ENCODE peak calls at places on chromosomes 2 and 18, in ten cellular contexts. R is CD8-positive, alpha-beta T cell; S is psoas muscle; O is hepatocyte; N is body of pancreas; W is GM23248; T is tibial artery; A is gastrocnemius medialis; D is thoracic aorta; V is iPS DF 6.9. H is an unnamed sample. For H3K4me1, the result is how much of the 10 kb centered on the place peaks cover.

GRCh38 chr2:112187805-112188596 is 49.8 kb downstream of the FBLN7 start:
- DNase-seq in R (peak), S (no peak), O (no peak), N (peak), W (no peak), T (no peak), A (no peak), D (no peak), V (no peak), H (no peak)

GRCh38 chr2:106158871-106159270 is 35.2 kb downstream of the UXS1 start:
- DNase-seq in R (no peak), S (no peak), O (no peak), N (no peak), W (no peak), T (no peak), A (no peak), D (no peak), V (no peak), H (no peak)

GRCh38 chr2:187208199-187208785 is 239.8 kb downstream of the CALCRL start:
- DNase-seq in R (no peak), S (no peak), O (no peak), N (no peak), W (no peak), T (no peak), A (no peak), D (no peak), V (no peak), H (no peak)

GRCh38 chr18:7017013-7017412 is 100.6 kb downstream of the LAMA1 start:
- DNase-seq in R (no peak), S (no peak), O (no peak), N (no peak), W (peak), T (no peak), A (no peak), D (no peak), V (no peak), H (no peak)

GRCh38 chr2:3180082-3180908 is 197.3 kb downstream of the EIPR1 start:
- DNase-seq in R (no peak), S (no peak), O (peak), N (no peak), W (no peak), T (no peak), A (no peak), D (no peak), V (no peak), H (no peak)

GRCh38 chr2:20361903-20362302 is 11.3 kb upstream of the PUM2 start:
- DNase-seq in R (no peak), S (no peak), O (no peak), N (no peak), W (no peak), T (no peak), A (no peak), D (no peak), V (no peak), H (no peak)

GRCh38 chr2:112187046-112187715 is 49.0 kb downstream of the FBLN7 start:
- DNase-seq in R (no peak), S (no peak), O (no peak), N (no peak), W (no peak), T (no peak), A (no peak), D (no peak), V (no peak), H (no peak)

GRCh38 chr18:8750954-8751415 is 45.6 kb downstream of the MTCL1 start:
- DNase-seq in R (no peak), S (no peak), O (peak), N (no peak), W (peak), T (no peak), A (no peak), D (no peak), V (no peak), H (no peak)

GRCh38 chr2:159249955-159250723 is 36.4 kb downstream of the WDSUB1 start:
- DNase-seq in R (no peak), S (peak), O (peak), N (peak), W (peak), T (peak), A (peak), D (peak), V (no peak), H (peak)

GRCh38 chr2:215797676-215798075 is 215.7 kb downstream of the MREG start:
- DNase-seq in R (no peak), S (no peak), O (no peak), N (no peak), W (peak), T (no peak), A (no peak), D (no peak), V (no peak), H (no peak)

GRCh38 chr2:182818541-182819308 is 47.7 kb downstream of the FRZB start:
- DNase-seq in R (no peak), S (no peak), O (no peak), N (no peak), W (no peak), T (no peak), A (no peak), D (no peak), V (peak), H (no peak)

GRCh38 chr2:129178356-129178755 is 801.1 kb upstream of the RAB6C start:
- DNase-seq in R (no peak), S (peak), O (no peak), N (no peak), W (peak), T (peak), A (peak), D (peak), V (no peak), H (no peak)

GRCh38 chr2:234425923-234426603 is 70.8 kb downstream of the ARL4C start:
- DNase-seq in R (peak), S (no peak), O (no peak), N (peak), W (no peak), T (no peak), A (no peak), D (no peak), V (no peak), H (peak)

GRCh38 chr2:234427081-234428058 is 69.5 kb downstream of the ARL4C start:
- DNase-seq in R (no peak), S (no peak), O (peak), N (peak), W (peak), T (no peak), A (no peak), D (no peak), V (peak), H (no peak)

GRCh38 chr2:234429265-234429664 is 67.6 kb downstream of the ARL4C start:
- DNase-seq in R (no peak), S (no peak), O (no peak), N (no peak), W (no peak), T (no peak), A (no peak), D (no peak), V (no peak), H (no peak)

GRCh38 chr2:234423884-234424283 is 73.0 kb downstream of the ARL4C start:
- DNase-seq in R (no peak), S (no peak), O (no peak), N (no peak), W (no peak), T (no peak), A (no peak), D (no peak), V (no peak), H (no peak)

DNA sequence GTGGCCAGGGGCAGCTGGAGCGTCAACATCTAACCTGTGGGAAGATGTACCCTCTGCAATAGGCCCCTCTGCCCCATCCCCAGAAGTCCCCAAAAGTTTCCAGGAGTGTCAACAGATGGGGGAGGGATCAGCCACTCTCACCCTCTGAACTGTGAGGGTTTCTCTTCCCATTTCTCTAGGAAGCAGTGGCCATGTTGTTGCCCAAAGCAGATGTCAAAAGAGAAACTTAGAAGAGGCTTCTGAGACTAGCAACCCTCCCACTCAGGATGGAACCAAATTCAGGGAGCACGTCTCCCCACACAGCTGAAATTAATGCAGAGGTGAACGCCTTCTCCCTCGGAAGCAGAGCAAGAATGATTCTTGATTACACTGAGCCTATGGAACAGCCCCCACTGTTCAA is 70.3 kb downstream of the ARL4C start:
- DNase-seq in R (no peak), S (no peak), O (no peak), N (no peak), W (no peak), T (no peak), A (no peak), D (no peak), V (no peak), H (no peak)
- H3K4me3 ChIP-seq in R (peak), S (no peak), O (no peak), N (no peak), W (no peak), T (no peak), A (no peak), D (no peak), V (no peak), H (no peak)

GRCh38 chr2:179019260-179019659 is 30.7 kb downstream of the CCDC141 start:
- DNase-seq in R (no peak), S (no peak), O (no peak), N (no peak), W (no peak), T (no peak), A (no peak), D (no peak), V (no peak), H (no peak)

GRCh38 chr2:179021258-179021657 is 28.7 kb downstream of the CCDC141 start:
- DNase-seq in R (no peak), S (no peak), O (no peak), N (no peak), W (no peak), T (no peak), A (no peak), D (no peak), V (no peak), H (no peak)

GRCh38 chr2:179022685-179023084 is 27.3 kb downstream of the CCDC141 start:
- DNase-seq in R (no peak), S (no peak), O (no peak), N (no peak), W (no peak), T (no peak), A (no peak), D (no peak), V (no peak), H (no peak)

GRCh38 chr2:179020156-179020750 is 29.7 kb downstream of the CCDC141 start:
- DNase-seq in R (no peak), S (no peak), O (peak), N (peak), W (peak), T (no peak), A (peak), D (no peak), V (peak), H (no peak)

GRCh38 chr2:179017958-179018357 is 32.0 kb downstream of the CCDC141 start:
- DNase-seq in R (no peak), S (no peak), O (no peak), N (no peak), W (no peak), T (no peak), A (no peak), D (no peak), V (no peak), H (no peak)
- H3K4me1 ChIP-seq in R (under half), S (under half), O (under half), N (under half), W (under half), T (under half), A (under half), D (under half), V (under half), H (under half)

DNA sequence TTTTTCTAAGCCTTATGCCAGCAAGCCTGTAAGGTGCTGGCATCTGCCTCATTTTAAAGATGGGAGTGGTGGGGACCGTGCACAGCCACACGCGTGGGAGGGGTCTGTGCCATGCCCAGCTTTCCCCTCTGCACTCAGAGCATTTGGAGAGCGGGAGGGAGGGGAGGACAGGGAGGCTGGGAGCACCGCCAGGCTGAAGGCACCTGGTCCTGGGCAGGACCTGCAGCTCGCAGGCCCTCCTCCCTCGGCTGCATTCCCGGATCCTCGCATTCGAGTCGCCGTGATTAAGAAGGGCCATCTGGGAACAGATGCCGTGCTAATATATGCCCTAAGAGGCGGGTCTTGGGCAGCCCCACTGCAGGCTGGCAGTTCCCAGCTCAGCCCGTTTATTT is 84.0 kb downstream of the PTGR3 start:
- DNase-seq in R (no peak), S (no peak), O (no peak), N (no peak), W (no peak), T (no peak), A (no peak), D (no peak), V (no peak), H (no peak)
- H3K4me3 ChIP-seq in R (no peak), S (peak), O (no peak), N (no peak), W (no peak), T (no peak), A (no peak), D (no peak), V (no peak), H (no peak)

DNA sequence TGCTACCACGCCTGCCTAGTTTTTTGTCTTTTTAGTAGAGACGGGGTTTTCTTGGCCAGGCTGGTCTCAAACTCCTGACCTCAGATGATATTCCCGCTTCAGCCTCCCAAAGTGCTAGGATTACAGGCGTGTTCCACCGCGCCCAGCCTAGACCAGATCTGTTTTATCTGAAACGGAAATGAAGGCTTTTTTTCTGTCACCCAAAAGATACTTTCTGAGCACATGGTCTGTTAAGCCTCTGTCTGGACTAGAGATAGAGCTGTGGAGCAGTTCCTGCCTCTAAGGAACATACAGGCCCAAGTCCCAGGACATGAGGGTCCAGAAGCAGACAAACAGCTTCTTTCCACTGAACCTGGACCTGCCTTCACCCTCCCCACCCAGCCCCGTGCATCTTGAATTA is 43.6 kb upstream of the PTMA start:
- DNase-seq in R (no peak), S (no peak), O (no peak), N (no peak), W (no peak), T (no peak), A (no peak), D (no peak), V (no peak), H (no peak)
- H3K4me1 ChIP-seq in R (under half), S (under half), O (under half), N (under half), W (under half), T (under half), A (under half), D (under half), V (under half), H (under half)

GRCh38 chr2:154710078-154710477 is 11.6 kb downstream of the KCNJ3 start:
- DNase-seq in R (no peak), S (no peak), O (no peak), N (no peak), W (no peak), T (no peak), A (no peak), D (no peak), V (no peak), H (no peak)

GRCh38 chr2:154710685-154711084 is 12.2 kb downstream of the KCNJ3 start:
- DNase-seq in R (no peak), S (no peak), O (no peak), N (no peak), W (no peak), T (no peak), A (no peak), D (no peak), V (no peak), H (no peak)

GRCh38 chr2:154706660-154707059 is 8.2 kb downstream of the KCNJ3 start:
- DNase-seq in R (no peak), S (no peak), O (no peak), N (no peak), W (no peak), T (no peak), A (no peak), D (no peak), V (no peak), H (no peak)

GRCh38 chr2:154707994-154708393 is 9.5 kb downstream of the KCNJ3 start:
- DNase-seq in R (no peak), S (no peak), O (no peak), N (no peak), W (no peak), T (no peak), A (no peak), D (no peak), V (no peak), H (no peak)

GRCh38 chr2:154709215-154709614 is 10.7 kb downstream of the KCNJ3 start:
- DNase-seq in R (no peak), S (no peak), O (no peak), N (no peak), W (no peak), T (no peak), A (no peak), D (no peak), V (no peak), H (no peak)
- H3K4me3 ChIP-seq in R (no peak), S (no peak), O (no peak), N (no peak), W (no peak), T (no peak), A (no peak), D (no peak), V (no peak), H (no peak)

DNA sequence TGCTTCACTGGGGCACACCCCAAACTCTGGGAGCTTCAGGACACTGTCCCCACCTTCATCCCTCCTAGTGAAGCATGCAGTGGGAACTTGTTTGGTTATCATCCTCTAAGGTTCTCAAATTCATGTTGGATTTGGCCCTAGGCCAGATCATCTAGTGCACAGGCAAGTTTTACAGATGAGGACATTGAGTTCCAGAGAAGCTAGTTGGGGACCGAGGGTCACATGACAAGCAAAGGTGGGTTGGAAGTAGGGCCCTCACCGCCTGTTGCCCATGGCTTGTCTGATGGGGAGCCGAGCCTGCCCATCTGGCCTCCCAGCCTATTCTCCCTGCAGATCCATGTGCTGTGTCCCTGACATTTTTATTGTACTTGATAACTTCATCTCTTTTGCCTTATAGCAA is 2.8 kb downstream of the PRKCE start:
- DNase-seq in R (no peak), S (no peak), O (no peak), N (peak), W (peak), T (no peak), A (no peak), D (no peak), V (no peak), H (no peak)
- H3K4me1 ChIP-seq in R (under half), S (under half), O (under half), N (under half), W (under half), T (under half), A (under half), D (under half), V (under half), H (under half)

DNA sequence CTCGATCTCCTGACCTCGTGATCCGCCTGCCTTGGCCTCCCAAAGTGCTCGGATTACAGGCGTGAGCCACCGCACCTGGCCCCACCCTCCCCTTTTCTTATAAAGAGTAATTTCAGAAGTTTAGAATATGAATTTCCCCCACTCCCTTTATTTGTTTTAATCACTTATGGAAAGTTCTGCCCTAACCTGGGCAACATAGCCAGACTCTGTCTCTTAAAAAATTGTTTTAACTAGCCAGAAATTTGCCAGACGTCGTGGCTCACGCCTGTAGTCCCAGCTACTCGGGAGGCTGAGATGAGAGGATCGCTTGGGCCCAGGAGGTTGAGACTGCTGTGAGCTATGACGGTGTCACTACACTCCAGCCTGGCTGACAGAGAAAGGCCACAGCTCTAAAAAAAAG is 7.7 kb upstream of the NBAS start:
- DNase-seq in R (no peak), S (no peak), O (no peak), N (no peak), W (no peak), T (no peak), A (no peak), D (no peak), V (no peak), H (no peak)
- H3K4me3 ChIP-seq in R (no peak), S (no peak), O (no peak), N (no peak), W (no peak), T (no peak), A (no peak), D (no peak), V (no peak), H (no peak)

DNA sequence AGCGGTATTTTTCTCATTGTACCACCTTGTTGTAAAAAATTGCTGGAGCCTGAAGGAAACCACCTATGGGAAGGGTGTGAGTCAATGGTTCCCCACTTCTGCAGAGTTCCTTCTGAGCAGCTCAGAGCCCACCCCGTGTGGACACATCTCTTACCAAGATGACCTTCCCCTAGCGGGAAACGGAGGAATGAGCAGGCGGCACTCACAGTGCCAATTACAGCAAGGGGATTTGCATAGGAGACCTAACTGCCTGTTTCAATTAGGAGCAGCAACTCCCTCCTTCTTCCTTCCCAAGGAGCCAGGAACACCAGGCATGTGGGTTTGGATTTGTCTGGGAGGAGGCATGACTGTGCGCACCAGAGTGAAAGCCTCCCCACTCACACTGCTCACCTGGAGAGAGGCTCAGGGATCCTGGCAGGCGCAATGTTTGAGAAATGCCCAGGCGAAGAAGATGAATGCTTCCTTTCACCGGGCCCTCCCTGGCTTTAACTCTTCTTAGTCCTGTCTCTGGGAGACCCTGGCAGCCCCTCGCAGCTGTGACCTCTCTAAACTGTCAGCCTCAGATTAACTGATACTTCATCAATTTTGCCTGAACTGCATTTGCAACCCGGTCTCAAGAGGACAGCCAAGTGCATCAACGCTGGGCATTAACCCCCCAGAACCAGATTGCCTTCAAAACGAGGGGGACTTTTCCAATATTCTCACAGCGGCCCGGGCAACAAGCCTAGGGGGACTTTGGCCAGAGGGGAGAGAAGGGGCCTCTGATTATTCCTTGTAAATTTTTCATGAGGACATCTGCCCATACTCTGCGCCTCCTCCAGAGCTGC is 94.0 kb downstream of the CMPK2 start:
- DNase-seq in R (no peak), S (no peak), O (no peak), N (no peak), W (no peak), T (no peak), A (no peak), D (no peak), V (no peak), H (no peak)
- H3K4me1 ChIP-seq in R (under half), S (under half), O (under half), N (under half), W (under half), T (under half), A (under half), D (under half), V (under half), H (under half)

H was measured in lower lobe of right lung.